ENCODE peak calls at places on chromosome 13, in nine cellular contexts. X is suprapubic skin, I is A549, N is K562, W is transverse colon, K is ovary, V is upper lobe of left lung, Z is GM12878, E is H1. O is an unnamed sample.

GRCh38 chr13:76848596-76848995 is 37.6 kb downstream of the KCTD12 start:
- DNase-seq in X (peak; percentile 78), I (no peak), N (no peak), W (no peak), K (no peak), V (peak; percentile 46), Z (no peak), E (no peak), O (peak; percentile 71)

GRCh38 chr13:23899555-23899954 is 2.3 kb upstream of the C1QTNF9B start:
- DNase-seq in X (no peak), I (no peak), N (peak; percentile 45), W (no peak), K (peak; percentile 32), V (no peak), Z (no peak), E (no peak), O (no peak)

GRCh38 chr13:46295531-46296464 is 84.1 kb downstream of the LRRC63 start:
- DNase-seq in X (no peak), I (no peak), N (peak; percentile 22), W (peak; percentile 34), K (no peak), V (peak; percentile 63), Z (peak; percentile 28), E (no peak), O (no peak)

GRCh38 chr13:111846396-111847174 is 220.4 kb upstream of the SOX1 start:
- DNase-seq in X (no peak), I (no peak), N (no peak), W (no peak), K (no peak), V (no peak), Z (no peak), E (peak; percentile 48), O (no peak)

GRCh38 chr13:60226507-60226906 is 62.8 kb upstream of the DIAPH3 start:
- DNase-seq in X (no peak), I (no peak), N (peak; percentile 76), W (peak; percentile 13), K (no peak), V (no peak), Z (no peak), E (no peak), O (no peak)

GRCh38 chr13:106418556-106418955 is 116.9 kb downstream of the EFNB2 start:
- DNase-seq in X (no peak), I (no peak), N (no peak), W (no peak), K (no peak), V (no peak), Z (no peak), E (no peak), O (no peak)

GRCh38 chr13:65585346-65585745 is 1644.8 kb downstream of the PCDH9 start:
- DNase-seq in X (no peak), I (no peak), N (no peak), W (no peak), K (no peak), V (no peak), Z (no peak), E (no peak), O (no peak)

GRCh38 chr13:45704211-45704739 is 2.2 kb downstream of the CBY2 start:
- DNase-seq in X (no peak), I (no peak), N (no peak), W (no peak), K (no peak), V (no peak), Z (no peak), E (no peak), O (no peak)

GRCh38 chr13:71754407-71754974 is 112.5 kb downstream of the DACH1 start:
- DNase-seq in X (no peak), I (no peak), N (no peak), W (no peak), K (no peak), V (no peak), Z (no peak), E (no peak), O (no peak)

GRCh38 chr13:37618554-37618953 is 20.0 kb upstream of the POSTN start:
- DNase-seq in X (no peak), I (no peak), N (no peak), W (no peak), K (no peak), V (no peak), Z (no peak), E (no peak), O (no peak)

GRCh38 chr13:68176486-68176885 is 946.4 kb upstream of the PCDH9 start:
- DNase-seq in X (no peak), I (no peak), N (no peak), W (no peak), K (no peak), V (no peak), Z (no peak), E (no peak), O (no peak)

GRCh38 chr13:46507978-46508377 is 45.0 kb upstream of the LRCH1 start:
- DNase-seq in X (no peak), I (no peak), N (no peak), W (no peak), K (no peak), V (no peak), Z (no peak), E (no peak), O (no peak)

GRCh38 chr13:107104631-107105030 is 536.7 kb upstream of the ARGLU1 start:
- DNase-seq in X (no peak), I (no peak), N (no peak), W (no peak), K (no peak), V (no peak), Z (no peak), E (no peak), O (no peak)

GRCh38 chr13:37369618-37370017 is 228.9 kb downstream of the POSTN start:
- DNase-seq in X (no peak), I (no peak), N (no peak), W (no peak), K (no peak), V (no peak), Z (no peak), E (no peak), O (no peak)

GRCh38 chr13:112708560-112709240 is 18.9 kb downstream of the ATP11A start:
- DNase-seq in X (no peak), I (no peak), N (peak; percentile 56), W (no peak), K (no peak), V (peak; percentile 23), Z (no peak), E (no peak), O (peak; percentile 49)

GRCh38 chr13:21013682-21014038 is 47.7 kb downstream of the LATS2 start:
- DNase-seq in X (no peak), I (no peak), N (no peak), W (no peak), K (no peak), V (no peak), Z (no peak), E (no peak), O (no peak)

GRCh38 chr13:50914848-50915247 is 5.3 kb downstream of the RNASEH2B start:
- DNase-seq in X (no peak), I (no peak), N (no peak), W (no peak), K (no peak), V (no peak), Z (no peak), E (no peak), O (no peak)
- TF ChIP-seq EP300 in X (no peak), I (no peak), N (no peak), W (no peak), K (no peak), V (no peak), Z (no peak), E (no peak), O (no peak)

GRCh38 chr13:40749327-40749726 is 21.7 kb downstream of the MRPS31 start:
- DNase-seq in X (no peak), I (no peak), N (no peak), W (no peak), K (no peak), V (no peak), Z (no peak), E (no peak), O (no peak)

GRCh38 chr13:40756042-40756441 is 14.9 kb downstream of the MRPS31 start:
- DNase-seq in X (no peak), I (no peak), N (no peak), W (no peak), K (no peak), V (no peak), Z (no peak), E (no peak), O (no peak)

GRCh38 chr13:40758811-40759210 is 12.2 kb downstream of the MRPS31 start:
- DNase-seq in X (no peak), I (no peak), N (no peak), W (no peak), K (no peak), V (no peak), Z (no peak), E (no peak), O (no peak)

DNA sequence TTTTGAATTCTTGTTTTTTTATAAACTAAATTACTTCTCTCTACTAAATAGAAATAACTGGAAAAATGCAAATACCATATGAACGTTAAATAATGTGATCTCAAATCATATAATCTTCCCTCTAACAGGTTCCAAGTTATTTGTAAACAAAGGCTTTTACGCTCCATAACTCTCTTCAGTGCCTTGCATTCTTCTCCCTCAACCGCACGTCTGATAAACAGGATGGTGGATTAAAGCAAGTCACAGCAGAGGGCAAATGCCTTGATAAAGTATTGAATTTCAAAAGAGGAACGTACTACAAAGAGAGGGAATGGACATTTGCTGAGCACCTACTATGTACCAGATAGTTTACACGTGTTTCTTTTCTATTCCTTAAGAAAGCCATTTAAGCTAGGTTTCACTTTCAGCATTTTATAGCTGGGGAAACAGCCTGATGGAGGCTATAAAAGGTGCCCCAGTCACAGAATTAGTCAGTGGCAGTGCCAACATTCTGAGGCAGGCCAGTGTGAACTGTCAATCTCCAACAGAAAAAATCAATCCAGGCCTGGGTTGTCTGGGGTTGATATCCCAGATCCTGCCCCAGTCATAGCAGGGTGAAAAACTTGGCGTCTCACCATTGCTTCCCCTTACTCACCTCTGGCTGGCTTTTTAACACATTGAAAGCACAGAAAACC is 15.8 kb downstream of the MRPS31 start:
- DNase-seq in X (no peak), I (no peak), N (no peak), W (peak; percentile 42), K (no peak), V (no peak), Z (no peak), E (no peak), O (no peak)
- TF ChIP-seq EP300 in X (no peak), I (no peak), N (no peak), W (no peak), K (no peak), V (no peak), Z (no peak), E (no peak), O (no peak)

GRCh38 chr13:100508391-100508790 is 80.2 kb downstream of the GGACT start:
- DNase-seq in X (no peak), I (no peak), N (no peak), W (no peak), K (no peak), V (no peak), Z (no peak), E (no peak), O (no peak)
- TF ChIP-seq EP300 in X (no peak), I (no peak), N (no peak), W (no peak), K (no peak), V (no peak), Z (no peak), E (no peak), O (no peak)

DNA sequence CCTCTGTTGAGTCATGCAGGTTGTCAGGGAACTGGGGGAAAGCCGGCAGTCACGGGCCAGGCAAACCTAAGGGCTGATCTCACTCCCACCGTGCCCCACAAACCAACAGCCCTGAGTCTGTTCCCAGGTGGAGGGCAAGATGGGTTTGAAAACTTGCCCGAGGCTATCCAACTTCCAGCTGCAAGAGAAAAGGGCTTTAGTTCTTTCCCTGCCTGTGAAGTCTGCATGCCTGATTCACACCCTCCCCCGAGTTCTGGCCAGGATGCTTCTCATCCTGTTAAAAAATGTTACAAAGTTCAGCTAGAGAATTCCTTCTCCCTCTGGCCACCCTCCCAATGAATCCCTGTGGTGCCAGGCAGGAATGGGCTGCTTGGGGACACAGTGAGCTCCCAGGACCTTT is 33.1 kb downstream of the MYO16 start:
- DNase-seq in X (no peak), I (no peak), N (no peak), W (no peak), K (no peak), V (no peak), Z (no peak), E (no peak), O (no peak)
- TF ChIP-seq EP300 in X (no peak), I (no peak), N (no peak), W (no peak), K (no peak), V (no peak), Z (no peak), E (no peak), O (no peak)

O was measured in sigmoid colon.